ENCODE peak calls at places on chromosomes 12 and 14, in six cellular contexts. O is kidney, A is brain microvascular endothelial cell, S is neural progenitor cell, I is lung, L is psoas muscle. J is an unnamed sample.

GRCh38 chr14:103232831-103233319 is 101.2 kb upstream of the EIF5 start:
- DNase-seq in L (no peak), S (no peak), A (no peak), I (no peak), O (no peak), J (no peak)

GRCh38 chr12:49364989-49365388 is 2.3 kb upstream of the SPATS2 start:
- DNase-seq in L (no peak), A (peak; percentile 56), O (no peak), I (no peak), S (no peak), J (peak; percentile 85)

GRCh38 chr14:51873221-51873893 is 12.9 kb downstream of the GNG2 start:
- DNase-seq in I (no peak), A (peak; percentile 94), O (no peak), L (no peak), S (no peak), J (peak; percentile 81)

GRCh38 chr14:57889245-57889644 is 23.4 kb upstream of the SLC35F4 start:
- DNase-seq in A (no peak), S (no peak), O (peak; percentile 73), I (peak; percentile 64), L (no peak), J (peak; percentile 13)

GRCh38 chr14:103187911-103188310 is 64.7 kb downstream of the TNFAIP2 start:
- DNase-seq in I (no peak), S (no peak), L (no peak), O (no peak), A (no peak), J (no peak)

GRCh38 chr14:60651051-60651935 is 2.0 kb upstream of the SIX1 start:
- DNase-seq in S (peak; percentile 63), L (no peak), A (no peak), I (no peak), O (no peak), J (no peak)

GRCh38 chr12:65532162-65532561 is 253.7 kb downstream of the MSRB3 start:
- DNase-seq in L (no peak), A (peak; percentile 78), O (no peak), S (no peak), I (no peak), J (no peak)

GRCh38 chr12:59689776-59690175 is 93.9 kb downstream of the SLC16A7 start:
- DNase-seq in S (no peak), A (no peak), I (no peak), L (no peak), O (no peak), J (no peak)

GRCh38 chr12:53493610-53494391 is 5.5 kb downstream of the MAP3K12 start:
- DNase-seq in O (peak; percentile 49), I (no peak), A (no peak), L (no peak), S (peak; percentile 51), J (no peak)

DNA sequence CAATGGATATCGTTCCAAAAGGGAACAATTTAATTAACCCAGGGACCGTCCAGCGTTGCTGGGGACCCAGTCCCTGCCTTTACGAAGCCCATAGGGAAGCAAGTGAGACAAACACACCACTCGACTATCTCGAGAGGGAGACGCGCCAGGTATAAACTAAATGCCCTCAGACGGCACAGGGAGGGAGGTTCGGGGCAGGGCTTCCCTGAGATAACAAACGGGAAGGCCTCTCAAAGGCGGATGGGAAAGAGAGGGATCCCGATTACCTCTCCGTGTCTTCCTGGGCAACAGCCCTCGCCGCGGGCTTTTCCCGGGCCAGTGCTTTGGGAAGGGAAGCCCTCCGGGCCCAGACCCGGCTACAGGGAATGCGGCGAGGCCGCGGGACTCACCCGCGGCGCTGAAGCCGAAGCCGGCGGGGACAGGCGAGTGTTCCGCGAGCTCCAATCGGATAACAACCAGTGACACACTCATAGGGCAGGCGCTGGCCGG is 390 bp downstream of the BRAP start:
- DNase-seq in L (no peak), S (no peak), I (no peak), O (no peak), A (no peak), J (peak; percentile 52)
- TF ChIP-seq CTCF in L (no peak), S (no peak), I (no peak), O (no peak), A (no peak), J (no peak)

GRCh38 chr12:29795715-29796114 is 12.0 kb upstream of the TMTC1 start:
- DNase-seq in S (no peak), L (no peak), I (no peak), O (no peak), A (no peak), J (no peak)

GRCh38 chr12:29799591-29799990 is 15.8 kb upstream of the TMTC1 start:
- DNase-seq in S (no peak), A (no peak), O (no peak), L (no peak), I (no peak), J (no peak)

GRCh38 chr12:29796823-29797263 is 13.1 kb upstream of the TMTC1 start:
- DNase-seq in S (peak; percentile 55), I (no peak), O (no peak), A (peak; percentile 82), L (no peak), J (peak; percentile 29)

GRCh38 chr12:29794869-29795268 is 11.1 kb upstream of the TMTC1 start:
- DNase-seq in I (no peak), S (no peak), O (no peak), A (no peak), L (no peak), J (no peak)

DNA sequence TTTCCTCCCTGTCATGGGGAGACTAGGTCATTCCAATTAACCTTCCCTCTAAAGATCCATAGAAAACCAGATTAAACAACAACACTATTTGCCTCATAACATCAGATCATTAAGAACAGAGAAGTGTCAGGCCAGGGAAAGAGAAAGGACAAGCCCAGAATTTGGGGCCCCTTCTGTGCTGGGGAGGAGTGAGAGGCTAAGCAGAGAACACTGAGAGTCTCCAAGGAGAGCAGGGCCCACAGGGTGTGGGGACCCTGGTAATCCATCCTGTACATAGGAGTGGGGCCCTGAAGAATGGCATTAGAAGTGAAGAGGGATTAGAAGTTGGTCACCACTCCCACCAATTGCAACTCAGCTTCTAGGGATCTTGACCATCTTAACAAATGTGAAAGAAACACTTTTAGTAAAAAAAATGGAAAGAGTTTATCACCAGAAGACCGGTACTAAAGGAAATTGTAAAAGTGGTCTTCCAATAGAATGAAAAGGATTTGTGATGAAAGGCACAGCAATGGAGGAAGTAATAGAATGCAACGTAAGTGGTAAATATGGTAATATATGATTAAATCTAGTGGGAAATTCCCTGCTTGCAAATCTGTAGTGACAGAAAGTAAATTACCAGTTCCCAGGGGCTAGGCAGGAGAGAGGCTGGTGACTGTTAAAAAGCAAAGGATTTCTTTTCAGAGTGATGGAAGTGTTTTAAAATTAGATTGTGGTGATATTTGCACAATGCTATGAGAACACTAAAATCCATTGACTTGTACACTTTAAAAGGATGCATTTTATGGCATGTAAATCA is 14.0 kb upstream of the TMTC1 start:
- DNase-seq in A (no peak), S (peak; percentile 83), I (no peak), L (no peak), O (no peak), J (no peak)
- H3K27ac ChIP-seq in A (no peak overlapping the region), S (peak overlapping the region; percentile 97), I (peak overlapping the region; percentile 33), L (peak overlapping the region; percentile 72), O (no peak overlapping the region), J (no peak overlapping the region)

GRCh38 chr12:26125451-26126339 is 858 bp upstream of the BHLHE41 start:
- DNase-seq in O (peak; percentile 93), L (peak; percentile 87), I (peak; percentile 78), A (peak; percentile 72), S (peak; percentile 82), J (peak; percentile 84)

GRCh38 chr12:26127404-26127803 is 2.6 kb upstream of the BHLHE41 start:
- DNase-seq in I (no peak), L (no peak), S (no peak), A (no peak), O (no peak), J (no peak)

GRCh38 chr12:26124491-26125450 is at the start of gene BHLHE41:
- DNase-seq in O (peak; percentile 91), A (peak; percentile 54), I (peak; percentile 63), L (peak; percentile 86), S (peak; percentile 76), J (peak; percentile 18)

GRCh38 chr12:26128180-26128579 is 3.3 kb upstream of the BHLHE41 start:
- DNase-seq in I (no peak), S (no peak), L (no peak), O (no peak), A (no peak), J (no peak)

DNA sequence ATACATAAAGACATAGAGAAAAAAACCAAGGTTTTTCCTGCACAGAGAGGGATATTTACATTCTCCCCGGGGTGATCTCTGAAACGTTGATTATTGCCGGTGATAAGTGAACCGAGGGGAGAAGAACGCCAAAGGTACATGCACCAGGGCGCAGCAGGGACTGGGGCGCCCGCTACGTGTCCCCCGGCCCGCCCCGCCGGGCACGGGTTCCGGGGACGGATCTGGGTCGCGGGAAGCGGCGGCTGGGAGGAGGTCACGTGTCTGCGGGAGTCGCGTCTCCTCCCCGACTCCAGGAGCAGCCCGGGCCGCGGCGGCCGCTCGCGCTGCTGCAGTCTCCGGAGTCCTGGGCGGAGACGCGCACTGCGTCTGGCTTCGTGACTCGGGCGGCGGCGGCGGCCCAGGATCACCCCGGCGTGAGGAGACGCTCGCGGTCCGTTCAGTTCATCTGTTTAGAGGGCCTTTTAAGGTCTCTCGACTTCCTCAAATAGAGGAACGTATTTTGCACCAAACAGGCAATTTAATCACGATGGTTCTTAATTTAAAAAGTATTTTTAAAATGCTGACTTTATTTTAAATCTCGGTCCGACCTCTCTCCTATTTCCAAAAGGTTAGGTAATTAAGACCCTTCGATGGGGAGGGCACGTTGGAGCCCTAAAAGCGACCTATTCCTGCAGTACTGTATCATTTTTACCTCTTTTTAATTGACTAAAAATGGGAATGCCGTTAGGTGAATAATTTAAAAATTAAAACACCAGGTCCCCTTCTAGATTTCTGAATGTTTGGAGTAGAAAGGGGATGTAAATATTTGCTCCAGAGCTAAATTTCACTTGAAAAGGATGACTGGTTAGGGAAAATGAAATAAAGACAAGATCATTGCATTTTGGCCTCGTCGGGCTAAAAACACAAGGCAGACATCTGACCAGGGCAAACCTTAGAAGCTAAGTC is 1.8 kb upstream of the BHLHE41 start:
- DNase-seq in S (peak; percentile 94), L (peak; percentile 90), I (peak; percentile 78), A (peak; percentile 68), O (peak; percentile 95), J (peak; percentile 74)
- TF ChIP-seq CTCF in S (no peak), L (peak; percentile 5), I (no peak), A (no peak), O (peak; percentile 2), J (no peak)

GRCh38 chr14:99422220-99423010 is 58.2 kb downstream of the SETD3 start:
- DNase-seq in S (no peak), A (no peak), L (no peak), O (no peak), I (no peak), J (no peak)

GRCh38 chr14:99416909-99417308 is 63.8 kb downstream of the SETD3 start:
- DNase-seq in L (no peak), S (no peak), A (no peak), I (no peak), O (no peak), J (no peak)

GRCh38 chr14:99420711-99421110 is 59.9 kb downstream of the SETD3 start:
- DNase-seq in I (peak; percentile 67), A (no peak), O (peak; percentile 86), L (no peak), S (no peak), J (no peak)

GRCh38 chr14:99418217-99418616 is 62.4 kb downstream of the SETD3 start:
- DNase-seq in L (no peak), S (no peak), A (no peak), O (no peak), I (no peak), J (no peak)

DNA sequence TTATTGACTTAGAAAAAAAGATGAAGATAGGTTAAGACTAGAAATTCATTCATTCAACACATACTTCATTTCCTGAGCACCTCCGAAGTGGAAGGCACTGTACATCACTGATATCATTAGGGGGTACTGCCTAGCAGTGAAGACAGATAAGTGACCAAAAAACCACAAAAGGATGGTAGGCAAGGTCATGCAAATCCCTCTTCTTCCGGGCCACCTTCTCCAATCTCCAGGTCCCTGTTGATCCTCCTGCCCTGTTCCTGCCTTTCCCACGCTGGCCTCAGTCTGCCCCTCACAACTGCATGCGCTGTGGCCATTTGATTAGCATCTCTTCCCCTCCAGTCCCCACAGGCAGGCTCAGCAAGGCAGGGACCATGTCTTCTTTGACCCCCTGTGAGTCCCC is 60.8 kb downstream of the SETD3 start:
- DNase-seq in A (no peak), O (no peak), I (no peak), S (no peak), L (no peak), J (no peak)
- H3K27ac ChIP-seq in A (no peak overlapping the region), O (no peak overlapping the region), I (no peak overlapping the region), S (no peak overlapping the region), L (no peak overlapping the region), J (no peak overlapping the region)

J was measured in RWPE1.